ENCODE peak calls at places on chromosomes 4 and X, in four cellular contexts. One of them, this sample, is unnamed. For H3K4me1, the result is how much of the 10 kb centered on the place peaks cover.

GRCh38 chr4:25783943-25784342 is 78.8 kb downstream of the SEL1L3 start:
- DNase-seq in tibial artery: no peak
- DNase-seq in left ventricle myocardium inferior: no peak
- DNase-seq in colonic mucosa: no peak
- DNase-seq in this sample: no peak

GRCh38 chr4:125590158-125590557 is 275.4 kb downstream of the FAT4 start:
- DNase-seq in tibial artery: no peak
- DNase-seq in left ventricle myocardium inferior: no peak
- DNase-seq in colonic mucosa: no peak
- DNase-seq in this sample: no peak

GRCh38 chr4:167622481-167623240 is 388.4 kb upstream of the SPOCK3 start:
- DNase-seq in tibial artery: no peak
- DNase-seq in left ventricle myocardium inferior: peak
- DNase-seq in colonic mucosa: peak
- DNase-seq in this sample: no peak

GRCh38 chrX:24196509-24196908 is 47.0 kb downstream of the ZFX start:
- DNase-seq in tibial artery: no peak
- DNase-seq in left ventricle myocardium inferior: no peak
- DNase-seq in colonic mucosa: no peak
- DNase-seq in this sample: no peak

GRCh38 chrX:49260221-49260985 is 4.1 kb downstream of the FOXP3 start:
- DNase-seq in tibial artery: no peak
- DNase-seq in left ventricle myocardium inferior: no peak
- DNase-seq in colonic mucosa: no peak
- DNase-seq in this sample: no peak

GRCh38 chr4:6200922-6201362 is 593 bp upstream of the JAKMIP1 start:
- DNase-seq in tibial artery: no peak
- DNase-seq in left ventricle myocardium inferior: no peak
- DNase-seq in colonic mucosa: no peak
- DNase-seq in this sample: no peak

GRCh38 chr4:121898150-121898549 is 27.9 kb upstream of the BBS7 start:
- DNase-seq in tibial artery: no peak
- DNase-seq in left ventricle myocardium inferior: no peak
- DNase-seq in colonic mucosa: no peak
- DNase-seq in this sample: no peak

GRCh38 chrX:29553542-29553941 is 661.8 kb upstream of the MAGEB2 start:
- DNase-seq in tibial artery: no peak
- DNase-seq in left ventricle myocardium inferior: no peak
- DNase-seq in colonic mucosa: no peak
- DNase-seq in this sample: no peak

GRCh38 chr4:6002926-6003325 is 15.3 kb downstream of the C4orf50 start:
- DNase-seq in tibial artery: peak
- DNase-seq in left ventricle myocardium inferior: no peak
- DNase-seq in colonic mucosa: no peak
- DNase-seq in this sample: no peak

GRCh38 chr4:89755210-89755609 is 81.8 kb downstream of the SNCA start:
- DNase-seq in tibial artery: no peak
- DNase-seq in left ventricle myocardium inferior: no peak
- DNase-seq in colonic mucosa: no peak
- DNase-seq in this sample: no peak

GRCh38 chrX:123756320-123756719 is 23.5 kb upstream of the THOC2 start:
- DNase-seq in tibial artery: no peak
- DNase-seq in left ventricle myocardium inferior: no peak
- DNase-seq in colonic mucosa: no peak
- DNase-seq in this sample: no peak

GRCh38 chrX:45003080-45003479 is 130.1 kb downstream of the KDM6A start:
- DNase-seq in tibial artery: no peak
- DNase-seq in left ventricle myocardium inferior: no peak
- DNase-seq in colonic mucosa: no peak
- DNase-seq in this sample: no peak

GRCh38 chrX:108584617-108585211 is 145.1 kb downstream of the COL4A5 start:
- DNase-seq in tibial artery: no peak
- DNase-seq in left ventricle myocardium inferior: no peak
- DNase-seq in colonic mucosa: no peak
- DNase-seq in this sample: no peak

GRCh38 chr4:186666252-186666651 is 57.4 kb downstream of the FAT1 start:
- DNase-seq in tibial artery: no peak
- DNase-seq in left ventricle myocardium inferior: no peak
- DNase-seq in colonic mucosa: no peak
- DNase-seq in this sample: no peak

GRCh38 chr4:98997176-98997575 is 1.7 kb downstream of the METAP1 start:
- DNase-seq in tibial artery: no peak
- DNase-seq in left ventricle myocardium inferior: no peak
- DNase-seq in colonic mucosa: no peak
- DNase-seq in this sample: no peak

DNA sequence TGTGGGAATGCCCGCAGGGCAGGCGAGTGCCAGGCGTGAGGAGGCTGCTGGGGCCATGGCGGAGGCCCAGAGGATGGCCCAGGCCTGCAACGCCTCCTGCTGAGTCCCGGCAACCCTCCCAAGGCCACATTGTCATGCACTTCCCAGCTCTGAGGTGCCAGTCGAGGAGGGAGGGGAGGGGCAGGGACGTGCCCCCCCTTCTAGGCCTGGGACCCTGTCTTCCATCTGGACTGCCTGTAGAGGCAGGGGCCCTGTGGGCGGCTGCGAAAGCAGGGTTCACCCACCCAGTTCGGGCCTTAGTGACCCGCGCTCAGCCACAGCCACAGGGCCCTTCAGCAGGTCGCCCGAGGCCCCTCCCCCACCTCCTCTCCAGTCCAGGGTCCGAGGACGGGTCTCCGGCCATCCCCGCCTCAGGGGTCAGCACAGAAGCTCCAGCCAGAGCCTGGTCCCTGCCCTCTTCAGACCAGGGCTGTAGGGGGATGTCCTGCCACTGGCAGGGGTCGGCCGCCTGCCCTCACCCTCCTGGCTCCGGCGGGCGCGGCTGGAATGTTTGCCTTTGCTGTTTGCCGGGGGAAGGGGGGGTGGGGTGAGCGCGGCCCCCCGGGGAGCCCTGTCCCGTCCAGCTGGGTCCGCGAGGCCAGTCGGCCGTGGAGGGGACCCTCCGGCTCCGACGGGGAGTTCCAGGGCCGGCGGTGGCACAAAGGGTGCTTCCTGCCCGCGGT is 26.6 kb upstream of the FGFR3 start:
- DNase-seq in tibial artery: no peak
- DNase-seq in left ventricle myocardium inferior: no peak
- DNase-seq in colonic mucosa: no peak
- DNase-seq in this sample: no peak
- H3K4me1 ChIP-seq in tibial artery: under half
- H3K4me1 ChIP-seq in left ventricle myocardium inferior: under half
- H3K4me1 ChIP-seq in colonic mucosa: under half
- H3K4me1 ChIP-seq in this sample: under half

GRCh38 chrX:2627272-2627867 is 63.7 kb upstream of the CD99 start:
- DNase-seq in tibial artery: no peak
- DNase-seq in left ventricle myocardium inferior: no peak
- DNase-seq in colonic mucosa: peak
- DNase-seq in this sample: no peak
- H3K4me3 ChIP-seq in tibial artery: no peak
- H3K4me3 ChIP-seq in left ventricle myocardium inferior: no peak
- H3K4me3 ChIP-seq in colonic mucosa: no peak
- H3K4me3 ChIP-seq in this sample: no peak

GRCh38 chr4:2262944-2263250 is 988 bp upstream of the MXD4 start:
- DNase-seq in tibial artery: no peak
- DNase-seq in left ventricle myocardium inferior: no peak
- DNase-seq in colonic mucosa: no peak
- DNase-seq in this sample: no peak
- H3K4me1 ChIP-seq in tibial artery: half or more
- H3K4me1 ChIP-seq in left ventricle myocardium inferior: half or more
- H3K4me1 ChIP-seq in colonic mucosa: under half
- H3K4me1 ChIP-seq in this sample: under half

GRCh38 chr4:169770411-169770810 is 12.7 kb upstream of the HPF1 start:
- DNase-seq in tibial artery: no peak
- DNase-seq in left ventricle myocardium inferior: no peak
- DNase-seq in colonic mucosa: no peak
- DNase-seq in this sample: no peak

GRCh38 chr4:169773889-169774288 is 16.1 kb upstream of the HPF1 start:
- DNase-seq in tibial artery: no peak
- DNase-seq in left ventricle myocardium inferior: no peak
- DNase-seq in colonic mucosa: no peak
- DNase-seq in this sample: no peak

GRCh38 chr4:169774466-169775445 is 17.0 kb upstream of the HPF1 start:
- DNase-seq in tibial artery: no peak
- DNase-seq in left ventricle myocardium inferior: no peak
- DNase-seq in colonic mucosa: no peak
- DNase-seq in this sample: no peak
- H3K4me3 ChIP-seq in tibial artery: peak
- H3K4me3 ChIP-seq in left ventricle myocardium inferior: peak
- H3K4me3 ChIP-seq in colonic mucosa: no peak
- H3K4me3 ChIP-seq in this sample: no peak

DNA sequence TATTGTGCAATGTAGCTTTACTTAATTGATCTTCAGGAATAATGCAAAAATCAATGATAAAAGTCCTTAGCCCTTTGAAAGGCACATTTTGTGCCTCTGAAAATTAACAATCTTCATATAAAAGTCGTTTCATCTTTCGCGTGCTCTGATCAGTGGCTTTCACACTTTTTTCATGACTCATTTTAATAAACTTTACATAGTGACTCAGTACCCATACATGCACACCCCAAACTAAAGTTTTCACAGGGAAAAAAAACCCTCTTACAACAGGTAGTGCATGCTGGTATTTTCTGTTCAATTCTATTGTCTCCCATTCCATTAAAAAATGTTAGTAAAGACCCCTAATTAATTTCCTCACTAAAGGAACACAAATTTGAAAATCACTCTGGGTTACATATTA is 21.5 kb downstream of the RWDD4 start:
- DNase-seq in tibial artery: no peak
- DNase-seq in left ventricle myocardium inferior: no peak
- DNase-seq in colonic mucosa: no peak
- DNase-seq in this sample: no peak
- H3K4me1 ChIP-seq in tibial artery: under half
- H3K4me1 ChIP-seq in left ventricle myocardium inferior: under half
- H3K4me1 ChIP-seq in colonic mucosa: under half
- H3K4me1 ChIP-seq in this sample: under half

This sample was measured in lung.